ENCODE peak calls at places on chromosome 18, in five cellular contexts. A is HCT116, G is K562, N is A549, E is GM23338. B is an unnamed sample.

GRCh38 chr18:74351354-74351753 is 35.7 kb downstream of the C18orf63 start:
- DNase-seq in G (no peak), A (no peak), N (no peak), E (no peak), B (peak)

GRCh38 chr18:32380559-32380958 is 90.1 kb downstream of the GAREM1 start:
- DNase-seq in N (no peak), E (peak), A (no peak), G (no peak), B (no peak)

GRCh38 chr18:32160547-32160946 is 29.3 kb upstream of the MEP1B start:
- DNase-seq in N (no peak), E (no peak), G (no peak), A (peak), B (no peak)

GRCh38 chr18:44781890-44782289 is 101.2 kb downstream of the SETBP1 start:
- DNase-seq in N (no peak), G (no peak), E (no peak), A (no peak), B (no peak)

GRCh38 chr18:63979409-63979908 is 9.6 kb downstream of the SERPINB8 start:
- DNase-seq in A (peak), N (peak), G (peak), E (peak), B (peak)

GRCh38 chr18:62897153-62897552 is 181.8 kb downstream of the PHLPP1 start:
- DNase-seq in N (no peak), E (no peak), A (no peak), G (no peak), B (no peak)

GRCh38 chr18:32469190-32469611 is 1.5 kb downstream of the GAREM1 start:
- DNase-seq in N (peak), E (no peak), A (peak), G (peak), B (no peak)

GRCh38 chr18:13378150-13378549 is 159.6 kb downstream of the LDLRAD4 start:
- DNase-seq in E (no peak), G (no peak), A (no peak), N (no peak), B (no peak)

GRCh38 chr18:59123588-59124369 is 15.9 kb upstream of the SEC11C start:
- DNase-seq in A (no peak), E (no peak), N (peak), G (no peak), B (no peak)

GRCh38 chr18:62881509-62882016 is 166.2 kb downstream of the PHLPP1 start:
- DNase-seq in G (peak), N (peak), E (no peak), A (peak), B (no peak)

GRCh38 chr18:13982136-13982535 is 66.8 kb upstream of the MC2R start:
- DNase-seq in G (no peak), A (no peak), N (no peak), E (peak), B (no peak)

GRCh38 chr18:8630546-8630945 is 21.3 kb downstream of the RAB12 start:
- DNase-seq in N (no peak), E (no peak), G (no peak), A (no peak), B (no peak)

GRCh38 chr18:6557052-6557451 is 142.3 kb upstream of the L3MBTL4 start:
- DNase-seq in N (no peak), A (no peak), G (peak), E (peak), B (no peak)

GRCh38 chr18:12092398-12093229 is 1.0 kb upstream of the ANKRD62 start:
- DNase-seq in N (peak), A (peak), G (peak), E (peak), B (no peak)
- TF ChIP-seq CTCF in N (peak), A (peak), G (peak), E (peak), B (peak)

DNA sequence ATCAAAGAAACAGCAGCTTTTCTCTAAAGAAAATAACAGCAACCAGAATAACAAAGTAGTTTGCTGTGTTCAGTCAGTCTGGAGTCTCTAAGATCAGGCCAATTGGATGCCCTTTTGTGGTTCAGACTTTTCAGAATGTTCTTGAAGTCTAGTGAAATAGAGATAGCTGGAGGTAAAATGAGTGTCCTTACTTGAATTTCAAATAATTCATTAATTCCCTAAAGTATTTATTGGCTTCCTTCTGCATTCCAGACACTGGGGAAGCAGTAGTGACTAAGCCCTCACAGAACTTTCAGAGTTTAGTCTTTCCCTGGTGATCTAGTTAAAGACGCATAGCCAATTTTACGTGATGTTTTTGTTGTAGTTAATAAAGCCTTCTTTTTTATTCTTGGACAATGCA is 58.8 kb downstream of the C18orf54 start:
- DNase-seq in G (no peak), A (no peak), E (no peak), N (no peak), B (no peak)
- TF ChIP-seq REST in G (no peak), A (no peak), E (no peak), N (no peak), B (no peak)

GRCh38 chr18:24915547-24915946 is 436.4 kb downstream of the ZNF521 start:
- DNase-seq in E (no peak), G (no peak), A (no peak), N (no peak), B (no peak)

GRCh38 chr18:24914685-24915267 is 437.2 kb downstream of the ZNF521 start:
- DNase-seq in E (no peak), G (no peak), N (no peak), A (no peak), B (no peak)

GRCh38 chr18:24917767-24918166 is 434.2 kb downstream of the ZNF521 start:
- DNase-seq in E (no peak), A (no peak), G (no peak), N (no peak), B (no peak)

GRCh38 chr18:24913507-24914147 is 438.3 kb downstream of the ZNF521 start:
- DNase-seq in N (no peak), G (no peak), E (no peak), A (no peak), B (no peak)

DNA sequence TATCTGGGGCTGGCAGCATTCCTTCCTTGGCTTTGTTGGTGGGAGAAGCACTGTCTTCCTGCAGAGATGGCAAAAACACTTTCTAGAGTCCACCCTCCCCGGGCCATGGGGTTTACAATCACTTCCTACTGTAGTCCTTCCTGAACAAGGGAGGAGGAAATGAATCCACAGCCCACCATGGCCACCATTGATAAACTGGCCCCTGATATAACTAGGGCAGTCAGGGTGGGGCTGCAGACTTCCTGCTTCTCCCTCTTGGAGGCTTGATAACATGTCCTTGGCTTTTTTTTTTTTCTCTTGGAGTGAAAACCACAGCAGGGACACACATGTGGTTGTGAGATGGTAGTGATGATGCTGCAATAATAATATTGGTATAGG is 437.8 kb downstream of the ZNF521 start:
- DNase-seq in N (no peak), G (no peak), E (no peak), A (no peak), B (no peak)
- TF ChIP-seq CTCF in N (no peak), G (no peak), E (no peak), A (no peak), B (no peak)

GRCh38 chr18:34223164-34223892 is 1.4 kb downstream of the NOL4 start:
- DNase-seq in N (peak), E (peak), A (no peak), G (peak), B (no peak)
- TF ChIP-seq REST in N (no peak), E (no peak), A (no peak), G (no peak), B (no peak)

GRCh38 chr18:72772916-72773315 is 94.9 kb downstream of the NETO1 start:
- DNase-seq in G (no peak), E (no peak), N (no peak), A (no peak), B (no peak)

GRCh38 chr18:72768681-72769229 is 99.0 kb downstream of the NETO1 start:
- DNase-seq in E (peak), G (no peak), N (no peak), A (no peak), B (no peak)
- TF ChIP-seq CTCF in E (peak), G (no peak), N (no peak), A (no peak), B (no peak)

DNA sequence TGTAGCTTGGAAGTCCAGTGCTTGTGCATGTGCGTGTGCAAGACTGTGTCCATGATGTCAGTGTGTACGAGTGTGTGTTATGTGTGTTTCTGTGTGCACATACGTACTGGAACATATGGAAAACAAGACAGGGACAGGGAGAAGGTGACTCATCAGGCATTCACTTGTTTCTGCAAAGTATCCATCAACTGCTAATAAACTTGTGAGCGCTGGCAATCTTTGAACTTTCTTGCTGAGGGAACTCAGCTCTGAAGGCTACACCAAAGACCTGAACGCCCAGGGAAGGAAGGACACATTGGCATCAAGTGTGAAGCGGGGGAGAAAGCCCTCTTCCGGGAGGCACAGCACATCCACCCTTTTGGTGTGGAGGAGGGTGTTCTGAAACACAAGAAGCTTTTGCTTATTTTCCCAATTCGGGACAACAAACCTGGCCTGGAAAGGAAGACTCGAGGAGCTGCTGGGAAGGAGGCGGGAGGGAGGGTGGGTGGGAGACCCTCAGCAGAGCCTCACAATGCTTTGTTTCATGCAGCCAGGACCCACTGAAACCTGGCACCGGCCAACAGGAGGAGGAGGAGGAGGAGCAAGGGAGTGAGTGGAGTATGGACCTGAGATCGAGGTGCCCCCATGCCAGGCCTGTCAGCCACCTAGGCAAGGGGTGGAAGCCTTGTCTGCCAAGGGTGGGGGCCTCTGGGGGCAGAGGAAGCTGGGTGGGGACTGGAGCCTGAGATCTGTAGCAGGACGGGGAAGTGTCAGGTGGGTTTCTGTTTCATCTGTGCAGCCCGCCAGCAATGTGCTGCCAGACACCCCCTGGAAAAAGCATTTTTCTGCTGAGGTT is 26.8 kb downstream of the SMAD7 start:
- DNase-seq in E (no peak), N (no peak), G (no peak), A (no peak), B (no peak)
- TF ChIP-seq REST in E (no peak), N (no peak), G (no peak), A (no peak), B (no peak)

GRCh38 chr18:36372902-36373301 is 75.4 kb downstream of the FHOD3 start:
- DNase-seq in G (no peak), E (no peak), N (no peak), A (no peak), B (no peak)
- TF ChIP-seq CTCF in G (no peak), E (peak), N (no peak), A (no peak), B (no peak)

GRCh38 chr18:68555935-68556334 is 159.0 kb downstream of the TMX3 start:
- DNase-seq in G (no peak), N (no peak), E (no peak), A (no peak), B (peak)
- TF ChIP-seq REST in G (no peak), N (no peak), E (no peak), A (no peak), B (no peak)

B was measured in Panc1.